ENCODE peak calls at places on chromosome 1, in six cellular contexts. W, N, F, U, R and J are unnamed samples.

GRCh38 chr1:205515781-205516253 is 11.3 kb downstream of the CDK18 start:
- DNase-seq in W (no peak), N (no peak), F (no peak), U (no peak), R (peak), J (no peak)

GRCh38 chr1:40519517-40519916 is 10.9 kb downstream of the EXO5 start:
- DNase-seq in W (no peak), N (no peak), F (no peak), U (no peak), R (no peak), J (no peak)

GRCh38 chr1:15620155-15620545 is 2.9 kb downstream of the DDI2 start:
- DNase-seq in W (no peak), N (no peak), F (no peak), U (no peak), R (no peak), J (no peak)

GRCh38 chr1:149931212-149931805 is 3.7 kb upstream of the SF3B4 start:
- DNase-seq in W (no peak), N (no peak), F (no peak), U (no peak), R (no peak), J (no peak)

GRCh38 chr1:36436820-36437219 is 13.4 kb downstream of the OSCP1 start:
- DNase-seq in W (no peak), N (peak), F (no peak), U (no peak), R (no peak), J (no peak)

GRCh38 chr1:19011832-19012231 is 55.4 kb upstream of the IFFO2 start:
- DNase-seq in W (no peak), N (no peak), F (no peak), U (no peak), R (no peak), J (no peak)

GRCh38 chr1:174874337-174875053 is 125.3 kb upstream of the CACYBP start:
- DNase-seq in W (no peak), N (no peak), F (peak), U (peak), R (no peak), J (no peak)

GRCh38 chr1:110310300-110310699 is 28.9 kb upstream of the RBM15 start:
- DNase-seq in W (no peak), N (no peak), F (no peak), U (no peak), R (no peak), J (no peak)

GRCh38 chr1:245873068-245873467 is 634.0 kb downstream of the SMYD3 start:
- DNase-seq in W (no peak), N (no peak), F (no peak), U (no peak), R (no peak), J (no peak)

GRCh38 chr1:53349968-53350852 is 22.3 kb upstream of the LRP8 start:
- DNase-seq in W (no peak), N (no peak), F (no peak), U (no peak), R (no peak), J (no peak)

GRCh38 chr1:110673197-110673701 is 1.5 kb downstream of the KCNA3 start:
- DNase-seq in W (no peak), N (no peak), F (no peak), U (no peak), R (no peak), J (no peak)

GRCh38 chr1:19439464-19440171 is 45.7 kb downstream of the CAPZB start:
- DNase-seq in W (peak), N (no peak), F (no peak), U (peak), R (no peak), J (no peak)

GRCh38 chr1:94863919-94864318 is 43.8 kb downstream of the SLC44A3 start:
- DNase-seq in W (no peak), N (peak), F (no peak), U (no peak), R (no peak), J (no peak)

GRCh38 chr1:155012052-155012546 is 9.5 kb downstream of the ZBTB7B start:
- DNase-seq in W (peak), N (no peak), F (peak), U (no peak), R (no peak), J (no peak)

GRCh38 chr1:194150242-194150641 is 963.8 kb upstream of the B3GALT2 start:
- DNase-seq in W (no peak), N (no peak), F (no peak), U (no peak), R (no peak), J (no peak)

GRCh38 chr1:56284933-56285332 is 294.4 kb downstream of the PLPP3 start:
- DNase-seq in W (no peak), N (peak), F (no peak), U (no peak), R (no peak), J (no peak)

GRCh38 chr1:66938618-66939017 is 13.8 kb downstream of the MIER1 start:
- DNase-seq in W (no peak), N (peak), F (no peak), U (no peak), R (no peak), J (no peak)

GRCh38 chr1:36771678-36772284 is 262.5 kb downstream of the GRIK3 start:
- DNase-seq in W (no peak), N (no peak), F (no peak), U (no peak), R (no peak), J (no peak)

GRCh38 chr1:11429226-11429625 is 49.7 kb upstream of the DISP3 start:
- DNase-seq in W (no peak), N (no peak), F (no peak), U (no peak), R (no peak), J (no peak)

GRCh38 chr1:87042127-87042811 is 127.8 kb downstream of the HS2ST1 start:
- DNase-seq in W (no peak), N (no peak), F (no peak), U (no peak), R (no peak), J (no peak)

GRCh38 chr1:99606306-99606705 is 39.6 kb upstream of the PALMD start:
- DNase-seq in W (no peak), N (no peak), F (no peak), U (no peak), R (no peak), J (no peak)

GRCh38 chr1:61782771-61783170 is 40.5 kb downstream of the PATJ start:
- DNase-seq in W (no peak), N (no peak), F (no peak), U (peak), R (no peak), J (peak)

GRCh38 chr1:24903955-24904730 is 25.9 kb downstream of the RUNX3 start:
- DNase-seq in W (no peak), N (no peak), F (no peak), U (peak), R (no peak), J (no peak)

GRCh38 chr1:196309386-196309785 is 298.9 kb downstream of the KCNT2 start:
- DNase-seq in W (no peak), N (peak), F (no peak), U (no peak), R (peak), J (no peak)

GRCh38 chr1:223707270-223708000 is 4.9 kb upstream of the CAPN2 start:
- DNase-seq in W (no peak), N (peak), F (no peak), U (no peak), R (peak), J (no peak)

GRCh38 chr1:179369751-179370341 is 4.1 kb downstream of the AXDND1 start:
- DNase-seq in W (peak), N (peak), F (peak), U (peak), R (peak), J (peak)

GRCh38 chr1:9689011-9689706 is 37.6 kb downstream of the PIK3CD start:
- DNase-seq in W (peak), N (no peak), F (no peak), U (peak), R (no peak), J (peak)

GRCh38 chr1:213123532-213123931 is 72.5 kb downstream of the RPS6KC1 start:
- DNase-seq in W (no peak), N (peak), F (no peak), U (no peak), R (no peak), J (no peak)

GRCh38 chr1:151867785-151868403 is 14.4 kb upstream of the THEM5 start:
- DNase-seq in W (no peak), N (no peak), F (no peak), U (no peak), R (no peak), J (no peak)

GRCh38 chr1:1171551-1172340 is 1.9 kb upstream of the TTLL10 start:
- DNase-seq in W (no peak), N (no peak), F (no peak), U (peak), R (no peak), J (no peak)

GRCh38 chr1:51192213-51192843 is 43.7 kb upstream of the RNF11 start:
- DNase-seq in W (peak), N (peak), F (peak), U (peak), R (peak), J (no peak)

GRCh38 chr1:96969656-96970163 is 248.1 kb downstream of the PTBP2 start:
- DNase-seq in W (no peak), N (no peak), F (no peak), U (no peak), R (no peak), J (no peak)

GRCh38 chr1:23417570-23417969 is 7.0 kb downstream of the TCEA3 start:
- DNase-seq in W (no peak), N (no peak), F (no peak), U (no peak), R (no peak), J (no peak)

GRCh38 chr1:226097866-226098625 is 35.5 kb downstream of the H3-3A start:
- DNase-seq in W (no peak), N (peak), F (no peak), U (no peak), R (no peak), J (no peak)

GRCh38 chr1:226778657-226779058 is 39.6 kb upstream of the ITPKB start:
- DNase-seq in W (no peak), N (peak), F (no peak), U (no peak), R (peak), J (no peak)